ENCODE peak calls at places on chromosomes 6 and 20, in seven cellular contexts. D, B, Z, T, N, W and U are unnamed samples.

GRCh38 chr6:96537726-96538125 is 16.1 kb downstream of the UFL1 start:
- DNase-seq in W (no peak), T (no peak), B (no peak), D (no peak), N (no peak), Z (no peak), U (no peak)

GRCh38 chr20:10668677-10669368 is 5.0 kb downstream of the JAG1 start:
- DNase-seq in N (peak), D (no peak), Z (no peak), T (no peak), W (no peak), B (no peak), U (no peak)

GRCh38 chr6:72621243-72622093 is at the start of gene KCNQ5:
- DNase-seq in N (no peak), W (peak), B (no peak), Z (no peak), T (no peak), D (peak), U (peak)

GRCh38 chr20:40510622-40511021 is 178.4 kb downstream of the MAFB start:
- DNase-seq in N (no peak), Z (no peak), T (no peak), B (no peak), D (no peak), W (no peak), U (no peak)

GRCh38 chr20:40668449-40669228 is 20.4 kb downstream of the MAFB start:
- DNase-seq in B (no peak), N (no peak), W (peak), Z (no peak), T (no peak), D (no peak), U (no peak)

GRCh38 chr6:141956046-141956761 is 176.5 kb upstream of the GJE1 start:
- DNase-seq in D (no peak), T (no peak), Z (peak), W (peak), B (no peak), N (no peak), U (no peak)

GRCh38 chr6:88006559-88006958 is 41.1 kb upstream of the SPACA1 start:
- DNase-seq in W (no peak), B (no peak), D (no peak), Z (no peak), N (no peak), T (no peak), U (no peak)

GRCh38 chr6:2187826-2188225 is 57.6 kb downstream of the GMDS start:
- DNase-seq in N (no peak), T (no peak), B (no peak), Z (no peak), W (no peak), D (no peak), U (no peak)

GRCh38 chr6:140320799-140321099 is 946.3 kb upstream of the CITED2 start:
- DNase-seq in Z (no peak), T (no peak), B (no peak), W (no peak), D (no peak), N (no peak), U (peak)

GRCh38 chr6:31727717-31728671 is 1.1 kb downstream of the DDAH2 start:
- DNase-seq in B (no peak), W (no peak), T (no peak), D (no peak), N (no peak), Z (no peak), U (no peak)

GRCh38 chr6:32086661-32087573 is 22.2 kb downstream of the TNXB start:
- DNase-seq in D (no peak), W (peak), T (no peak), B (no peak), N (no peak), Z (peak), U (no peak)

GRCh38 chr20:2707353-2708072 is 14.9 kb downstream of the EBF4 start:
- DNase-seq in Z (no peak), D (no peak), T (no peak), B (no peak), N (peak), W (no peak), U (no peak)

GRCh38 chr20:25253606-25254275 is 5.9 kb downstream of the PYGB start:
- DNase-seq in N (no peak), D (no peak), T (no peak), Z (no peak), W (no peak), B (peak), U (no peak)

GRCh38 chr6:43355862-43356590 is 13.4 kb downstream of the ZNF318 start:
- DNase-seq in D (no peak), N (no peak), Z (peak), W (no peak), B (no peak), T (no peak), U (no peak)

GRCh38 chr6:71489736-71490135 is 201.1 kb downstream of the OGFRL1 start:
- DNase-seq in N (no peak), D (no peak), T (no peak), W (peak), Z (peak), B (no peak), U (no peak)

GRCh38 chr6:90440586-90441338 is 144.1 kb upstream of the BACH2 start:
- DNase-seq in B (no peak), Z (no peak), T (no peak), D (no peak), W (no peak), N (no peak), U (no peak)

GRCh38 chr20:38242848-38243449 is 17.6 kb downstream of the KIAA1755 start:
- DNase-seq in D (peak), T (no peak), Z (no peak), B (no peak), N (no peak), W (no peak), U (no peak)
- TF ChIP-seq CTCF in D (peak), T (no peak), Z (peak), B (no peak), N (no peak), W (peak), U (peak)

GRCh38 chr6:167485186-167485978 is 160.5 kb downstream of the TTLL2 start:
- DNase-seq in D (no peak), T (no peak), W (peak), N (no peak), Z (peak), B (no peak), U (peak)
- TF ChIP-seq CTCF in D (peak), T (no peak), W (peak), N (peak), Z (peak), B (no peak), U (peak)

GRCh38 chr6:148249160-148249559 is 93.5 kb upstream of the SASH1 start:
- DNase-seq in T (no peak), Z (no peak), B (no peak), D (no peak), N (no peak), W (no peak), U (no peak)

GRCh38 chr6:148251891-148252290 is 90.7 kb upstream of the SASH1 start:
- DNase-seq in T (no peak), Z (no peak), N (no peak), D (no peak), W (no peak), B (no peak), U (no peak)

GRCh38 chr6:148247386-148248063 is 95.1 kb upstream of the SASH1 start:
- DNase-seq in Z (no peak), D (no peak), N (no peak), T (no peak), B (no peak), W (no peak), U (no peak)

GRCh38 chr6:148251286-148251685 is 91.4 kb upstream of the SASH1 start:
- DNase-seq in T (no peak), Z (peak), N (no peak), D (no peak), B (no peak), W (peak), U (no peak)
- TF ChIP-seq CTCF in T (peak), Z (peak), N (no peak), D (peak), B (no peak), W (peak), U (no peak)

GRCh38 chr6:156782691-156783320 is 5.6 kb downstream of the ARID1B start:
- DNase-seq in Z (no peak), D (no peak), N (no peak), B (no peak), T (no peak), W (peak), U (no peak)
- TF ChIP-seq CTCF in Z (no peak), D (no peak), N (no peak), B (no peak), T (no peak), W (no peak), U (no peak)

DNA sequence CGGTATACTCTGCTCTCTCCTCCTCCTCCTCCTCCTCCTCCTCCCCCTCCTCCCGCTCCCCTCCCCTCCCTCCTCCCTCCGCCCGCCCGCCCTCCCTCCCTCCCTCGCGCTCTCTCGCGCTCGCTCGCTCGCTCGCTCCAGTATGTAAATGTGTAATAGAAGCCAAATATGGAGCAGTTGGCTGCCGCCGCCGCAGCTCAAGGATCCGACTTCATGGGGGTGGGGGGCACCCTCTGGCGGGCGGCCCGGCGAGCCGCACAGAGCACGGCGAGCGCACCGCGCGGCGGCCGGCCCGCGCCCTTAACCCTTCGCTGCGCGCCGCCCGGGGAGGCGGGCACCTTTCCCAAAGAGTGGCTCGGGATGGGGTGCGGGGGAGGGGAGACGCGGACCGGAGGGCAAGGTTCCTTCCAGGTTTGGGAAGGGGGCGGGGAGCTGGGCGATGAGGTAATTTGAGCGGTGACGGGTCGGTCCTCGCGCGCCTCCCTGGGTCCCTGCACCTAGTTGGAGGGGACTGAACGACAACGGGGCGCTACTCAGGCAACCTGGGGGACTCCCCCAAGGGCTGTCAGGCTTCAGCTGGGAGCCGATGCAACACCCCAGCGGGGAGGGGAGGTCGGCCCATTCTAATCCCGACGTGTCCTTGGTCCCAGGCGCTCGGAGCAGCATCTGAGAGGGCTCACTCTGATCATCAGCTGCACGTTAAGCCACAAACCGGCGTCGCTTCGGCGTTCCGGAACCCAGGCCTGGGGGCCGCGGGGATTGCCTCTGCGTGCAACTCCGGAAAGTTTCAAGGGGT is 407 bp upstream of the ATXN1 start:
- DNase-seq in Z (peak), N (peak), T (no peak), W (peak), D (peak), B (peak), U (peak)
- TF ChIP-seq CTCF in Z (no peak), N (no peak), T (peak), W (peak), D (peak), B (no peak), U (no peak)

DNA sequence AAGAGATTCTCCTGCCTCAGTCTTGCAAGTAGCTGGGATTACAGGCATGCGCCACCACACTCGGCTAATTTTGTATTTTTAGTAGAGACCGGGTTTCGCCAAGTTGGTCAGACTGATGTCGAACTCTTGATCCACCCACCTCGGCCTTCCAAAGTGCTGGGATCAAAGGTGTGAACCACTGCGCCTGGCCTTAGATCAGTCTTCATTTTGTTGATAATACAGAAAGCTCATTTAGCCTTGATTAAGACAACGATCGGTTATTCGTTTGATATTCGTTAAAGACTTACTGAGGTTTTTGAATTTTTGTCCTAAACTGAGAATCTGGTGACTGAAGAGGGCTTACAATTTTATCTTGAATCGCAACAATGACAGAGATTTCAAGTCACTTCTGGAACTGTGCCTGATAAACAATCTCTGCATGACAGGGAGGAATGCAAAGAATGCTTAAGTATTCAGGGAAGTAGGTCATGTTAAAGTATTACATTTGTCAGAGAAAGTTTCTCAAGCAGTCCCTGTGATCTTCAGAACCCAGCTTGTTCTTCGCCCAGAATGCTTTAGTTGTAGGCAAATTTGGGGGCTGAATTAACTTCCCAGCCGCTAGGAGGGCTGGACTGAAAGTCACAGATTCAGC is 14.8 kb downstream of the AKAP12 start:
- DNase-seq in Z (peak), T (no peak), W (peak), D (no peak), N (no peak), B (no peak), U (no peak)
- TF ChIP-seq CTCF in Z (peak), T (no peak), W (no peak), D (no peak), N (no peak), B (no peak), U (no peak)

GRCh38 chr6:69622924-69623323 is 173.9 kb downstream of the LMBRD1 start:
- DNase-seq in N (no peak), W (no peak), D (no peak), Z (no peak), B (no peak), T (no peak), U (no peak)
- TF ChIP-seq CTCF in N (no peak), W (no peak), D (peak), Z (no peak), B (no peak), T (no peak), U (no peak)